ENCODE peak calls at places on chromosomes 2 and 18, in five cellular contexts. One of them, this sample, is unnamed.

GRCh38 chr2:61900246-61900645 is 5.2 kb upstream of the COMMD1 start:
- DNase-seq in K562: no peak
- DNase-seq in tibial nerve: no peak
- DNase-seq in prostate gland: no peak
- DNase-seq in A549: no peak
- DNase-seq in this sample: peak

GRCh38 chr2:65974067-65974723 is 460.7 kb upstream of the MEIS1 start:
- DNase-seq in K562: peak
- DNase-seq in tibial nerve: no peak
- DNase-seq in prostate gland: no peak
- DNase-seq in A549: peak
- DNase-seq in this sample: no peak

GRCh38 chr2:149902104-149902503 is 314.5 kb upstream of the MMADHC start:
- DNase-seq in K562: no peak
- DNase-seq in tibial nerve: no peak
- DNase-seq in prostate gland: no peak
- DNase-seq in A549: no peak
- DNase-seq in this sample: no peak

GRCh38 chr2:46297546-46298271 is 502 bp downstream of the EPAS1 start:
- DNase-seq in K562: peak
- DNase-seq in tibial nerve: no peak
- DNase-seq in prostate gland: peak
- DNase-seq in A549: peak
- DNase-seq in this sample: no peak

GRCh38 chr18:10482363-10482984 is 28.0 kb downstream of the APCDD1 start:
- DNase-seq in K562: no peak
- DNase-seq in tibial nerve: no peak
- DNase-seq in prostate gland: no peak
- DNase-seq in A549: no peak
- DNase-seq in this sample: no peak

GRCh38 chr18:24014986-24015896 is 687 bp downstream of the TTC39C start:
- DNase-seq in K562: no peak
- DNase-seq in tibial nerve: peak
- DNase-seq in prostate gland: peak
- DNase-seq in A549: peak
- DNase-seq in this sample: no peak

GRCh38 chr18:12403601-12404506 is 3.9 kb upstream of the PRELID3A start:
- DNase-seq in K562: peak
- DNase-seq in tibial nerve: no peak
- DNase-seq in prostate gland: no peak
- DNase-seq in A549: peak
- DNase-seq in this sample: no peak

GRCh38 chr2:69242651-69243051 is 144.4 kb downstream of the GFPT1 start:
- DNase-seq in K562: no peak
- DNase-seq in tibial nerve: no peak
- DNase-seq in prostate gland: no peak
- DNase-seq in A549: no peak
- DNase-seq in this sample: no peak

GRCh38 chr18:9691235-9691634 is 16.9 kb upstream of the RAB31 start:
- DNase-seq in K562: no peak
- DNase-seq in tibial nerve: no peak
- DNase-seq in prostate gland: no peak
- DNase-seq in A549: no peak
- DNase-seq in this sample: no peak

GRCh38 chr2:219687266-219687665 is 59.8 kb downstream of the SLC4A3 start:
- DNase-seq in K562: peak
- DNase-seq in tibial nerve: no peak
- DNase-seq in prostate gland: no peak
- DNase-seq in A549: no peak
- DNase-seq in this sample: no peak

GRCh38 chr2:118223487-118224136 is 135.3 kb downstream of the INSIG2 start:
- DNase-seq in K562: no peak
- DNase-seq in tibial nerve: no peak
- DNase-seq in prostate gland: no peak
- DNase-seq in A549: no peak
- DNase-seq in this sample: no peak

GRCh38 chr2:240556553-240557100 is 1.2 kb downstream of the ANKMY1 start:
- DNase-seq in K562: peak
- DNase-seq in tibial nerve: no peak
- DNase-seq in prostate gland: peak
- DNase-seq in A549: peak
- DNase-seq in this sample: no peak

GRCh38 chr2:206256711-206257110 is 17.8 kb upstream of the ZDBF2 start:
- DNase-seq in K562: no peak
- DNase-seq in tibial nerve: no peak
- DNase-seq in prostate gland: no peak
- DNase-seq in A549: no peak
- DNase-seq in this sample: peak

GRCh38 chr2:206257345-206257744 is 17.1 kb upstream of the ZDBF2 start:
- DNase-seq in K562: no peak
- DNase-seq in tibial nerve: no peak
- DNase-seq in prostate gland: no peak
- DNase-seq in A549: no peak
- DNase-seq in this sample: peak

GRCh38 chr2:206260427-206261012 is 13.9 kb upstream of the ZDBF2 start:
- DNase-seq in K562: peak
- DNase-seq in tibial nerve: no peak
- DNase-seq in prostate gland: no peak
- DNase-seq in A549: peak
- DNase-seq in this sample: no peak

GRCh38 chr2:206259615-206260426 is 14.6 kb upstream of the ZDBF2 start:
- DNase-seq in K562: no peak
- DNase-seq in tibial nerve: no peak
- DNase-seq in prostate gland: no peak
- DNase-seq in A549: no peak
- DNase-seq in this sample: peak

DNA sequence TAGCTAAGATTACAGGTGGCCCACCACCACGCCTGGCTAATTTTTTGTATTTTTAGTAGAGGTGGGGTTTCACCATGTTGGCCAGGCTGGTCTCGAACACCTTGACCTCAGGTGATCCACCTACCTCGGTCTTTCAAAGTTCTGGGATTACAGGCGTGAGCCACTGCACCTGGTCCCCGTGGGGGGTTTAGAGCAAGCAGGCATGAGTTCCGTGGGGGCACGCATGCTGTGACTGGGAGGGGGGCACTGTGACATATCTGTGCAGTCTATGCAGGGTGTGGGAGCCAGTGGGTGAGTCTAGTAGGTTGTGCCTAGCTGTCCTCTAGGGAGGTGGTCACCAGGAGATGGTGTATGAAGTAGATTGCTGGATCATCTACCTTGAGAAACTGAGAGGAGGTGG is 16.6 kb upstream of the ZDBF2 start:
- DNase-seq in K562: no peak
- DNase-seq in tibial nerve: no peak
- DNase-seq in prostate gland: no peak
- DNase-seq in A549: no peak
- DNase-seq in this sample: peak
- TF ChIP-seq POLR2A in K562: no peak
- TF ChIP-seq POLR2A in tibial nerve: no peak
- TF ChIP-seq POLR2A in prostate gland: no peak
- TF ChIP-seq POLR2A in A549: no peak
- TF ChIP-seq POLR2A in this sample: no peak

GRCh38 chr2:54723300-54724149 is at the start of gene EML6:
- DNase-seq in K562: peak
- DNase-seq in tibial nerve: peak
- DNase-seq in prostate gland: peak
- DNase-seq in A549: peak
- DNase-seq in this sample: peak
- TF ChIP-seq POLR2A in K562: no peak
- TF ChIP-seq POLR2A in tibial nerve: peak
- TF ChIP-seq POLR2A in prostate gland: peak
- TF ChIP-seq POLR2A in A549: no peak
- TF ChIP-seq POLR2A in this sample: peak

DNA sequence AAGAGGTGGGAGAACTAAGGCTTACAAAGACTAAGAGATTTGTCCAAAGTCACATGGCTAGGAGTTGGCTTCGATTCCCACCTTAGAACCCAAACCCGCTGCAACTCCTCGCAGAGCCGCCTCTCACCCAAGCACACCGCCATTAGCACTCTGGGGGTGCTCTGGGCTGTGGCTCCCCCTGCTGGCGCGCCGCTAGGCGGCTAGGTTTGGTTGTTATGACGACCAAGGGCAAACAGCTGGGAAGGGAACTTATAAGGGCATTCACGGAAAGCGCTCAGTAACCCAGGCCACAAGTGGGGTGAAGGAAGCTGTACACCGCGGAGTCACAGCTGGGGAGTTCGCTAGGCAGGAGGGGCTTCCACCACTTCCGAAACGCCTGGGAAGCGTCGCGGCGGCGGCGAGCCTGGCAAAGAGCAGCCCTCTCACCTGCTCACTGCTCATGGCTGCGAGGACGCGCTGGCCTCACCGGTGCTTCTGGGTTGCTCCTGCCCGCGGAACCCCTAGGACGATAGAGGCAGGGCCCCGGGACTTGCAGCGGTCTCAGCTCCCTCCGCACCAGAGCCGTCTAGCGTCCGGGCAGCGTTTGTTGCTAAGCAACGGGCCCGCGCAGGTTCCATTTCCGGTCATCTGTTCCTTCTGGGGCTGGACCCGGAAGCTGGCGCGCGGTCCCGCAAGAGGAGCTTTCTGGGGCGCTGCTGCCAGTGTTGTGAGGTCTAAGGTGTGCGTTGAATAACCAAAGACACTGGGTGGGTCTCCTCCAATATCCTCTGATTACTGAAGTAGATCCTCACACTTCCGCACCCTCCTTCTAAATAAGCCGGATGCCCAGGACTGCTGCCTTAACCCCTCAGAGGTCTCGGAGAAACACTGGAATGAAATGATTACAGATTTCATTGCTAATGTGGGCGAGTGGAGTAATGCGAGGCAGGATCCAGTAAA is at the start of gene DNAH7:
- DNase-seq in K562: peak
- DNase-seq in tibial nerve: peak
- DNase-seq in prostate gland: peak
- DNase-seq in A549: peak
- DNase-seq in this sample: peak
- TF ChIP-seq POLR2A in K562: no peak
- TF ChIP-seq POLR2A in tibial nerve: no peak
- TF ChIP-seq POLR2A in prostate gland: no peak
- TF ChIP-seq POLR2A in A549: peak
- TF ChIP-seq POLR2A in this sample: no peak

GRCh38 chr2:12493031-12493513 is 223.7 kb upstream of the TRIB2 start:
- DNase-seq in K562: peak
- DNase-seq in tibial nerve: no peak
- DNase-seq in prostate gland: no peak
- DNase-seq in A549: no peak
- DNase-seq in this sample: no peak
- TF ChIP-seq POLR2A in K562: peak
- TF ChIP-seq POLR2A in tibial nerve: no peak
- TF ChIP-seq POLR2A in prostate gland: no peak
- TF ChIP-seq POLR2A in A549: no peak
- TF ChIP-seq POLR2A in this sample: no peak

DNA sequence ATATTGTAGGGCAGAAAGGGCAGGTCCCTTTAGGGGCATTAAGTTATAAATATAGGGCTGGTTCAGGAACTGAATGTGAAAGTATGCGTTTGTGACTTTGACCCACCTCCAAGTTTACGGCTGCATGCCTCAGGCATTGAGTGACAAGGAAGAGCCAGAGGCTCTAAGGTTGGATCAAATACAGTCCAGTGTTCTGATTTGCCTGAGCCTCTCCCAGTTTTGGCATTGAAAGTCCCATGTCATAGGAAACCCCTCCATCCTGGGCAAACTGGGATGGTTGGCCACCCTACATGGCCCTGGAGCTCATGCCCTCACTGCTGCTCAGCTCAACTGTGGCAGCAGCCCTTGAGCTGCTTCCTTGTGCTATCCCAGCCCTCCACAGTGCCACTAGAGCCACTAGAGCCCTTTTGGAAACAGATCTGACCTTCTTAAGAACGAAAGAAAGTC is 29.9 kb downstream of the HK2 start:
- DNase-seq in K562: no peak
- DNase-seq in tibial nerve: no peak
- DNase-seq in prostate gland: no peak
- DNase-seq in A549: no peak
- DNase-seq in this sample: no peak
- TF ChIP-seq POLR2A in K562: no peak
- TF ChIP-seq POLR2A in tibial nerve: no peak
- TF ChIP-seq POLR2A in prostate gland: no peak
- TF ChIP-seq POLR2A in A549: no peak
- TF ChIP-seq POLR2A in this sample: no peak

GRCh38 chr2:193331701-193332100 is 1137.0 kb upstream of the TMEFF2 start:
- DNase-seq in K562: no peak
- DNase-seq in tibial nerve: no peak
- DNase-seq in prostate gland: no peak
- DNase-seq in A549: no peak
- DNase-seq in this sample: no peak
- TF ChIP-seq POLR2A in K562: no peak
- TF ChIP-seq POLR2A in tibial nerve: no peak
- TF ChIP-seq POLR2A in prostate gland: no peak
- TF ChIP-seq POLR2A in A549: no peak
- TF ChIP-seq POLR2A in this sample: no peak

DNA sequence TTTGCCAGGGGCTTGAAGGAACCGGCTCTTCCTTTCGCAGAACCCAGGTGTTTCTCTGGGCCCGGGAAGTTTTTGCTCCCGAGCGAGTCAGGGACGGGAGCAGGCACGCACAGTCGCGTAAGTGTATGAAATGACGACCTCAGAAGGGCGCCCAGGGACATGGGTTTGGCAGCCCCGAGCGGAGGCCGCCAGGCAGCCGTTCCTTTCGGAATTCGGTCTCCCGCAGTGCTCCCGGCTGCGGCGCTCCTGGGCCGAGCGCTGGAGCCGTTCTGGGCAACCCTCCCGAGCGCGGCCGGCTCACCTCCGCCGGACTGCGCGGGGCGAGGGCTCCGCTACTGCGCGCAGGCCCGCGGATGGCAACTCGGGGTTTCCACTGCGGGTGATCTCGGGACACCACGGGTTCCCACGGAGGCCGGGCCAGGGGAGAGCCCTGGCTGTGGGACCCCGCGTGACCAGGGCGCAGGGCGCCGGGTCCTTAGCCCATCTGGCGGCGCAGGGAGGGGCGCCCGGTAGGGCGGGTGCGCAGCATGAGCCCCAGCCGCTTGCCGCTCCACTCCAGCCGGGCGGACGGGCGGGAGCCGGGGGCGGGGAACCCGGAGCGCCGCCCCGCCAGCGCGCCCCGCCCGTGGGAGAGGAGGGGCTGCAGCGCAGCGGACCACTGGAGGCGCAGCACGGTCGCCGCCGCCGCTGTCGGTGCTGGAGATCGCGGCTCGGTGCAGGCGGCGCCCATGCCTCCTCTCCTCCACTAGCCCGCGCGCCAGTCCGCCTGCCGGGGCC is at the start of gene OSBPL6:
- DNase-seq in K562: peak
- DNase-seq in tibial nerve: peak
- DNase-seq in prostate gland: peak
- DNase-seq in A549: peak
- DNase-seq in this sample: no peak
- TF ChIP-seq POLR2A in K562: peak
- TF ChIP-seq POLR2A in tibial nerve: peak
- TF ChIP-seq POLR2A in prostate gland: peak
- TF ChIP-seq POLR2A in A549: peak
- TF ChIP-seq POLR2A in this sample: peak